ENCODE peak calls at places on chromosomes 11 and 22, in seven cellular contexts. One of them, this sample, is unnamed.

GRCh38 chr11:92651159-92651558 is 318.3 kb upstream of the MTNR1B start:
- DNase-seq in mucosa of descending colon: no peak
- DNase-seq in heart left ventricle: no peak
- DNase-seq in SJSA1: no peak
- DNase-seq in adipocyte: no peak
- DNase-seq in mesenchymal stem cell: no peak
- DNase-seq in CD4-positive, alpha-beta memory T cell: no peak
- DNase-seq in this sample: no peak

GRCh38 chr11:78551066-78551465 is 23.6 kb downstream of the NARS2 start:
- DNase-seq in mucosa of descending colon: no peak
- DNase-seq in heart left ventricle: no peak
- DNase-seq in SJSA1: no peak
- DNase-seq in adipocyte: no peak
- DNase-seq in mesenchymal stem cell: no peak
- DNase-seq in CD4-positive, alpha-beta memory T cell: no peak
- DNase-seq in this sample: peak; percentile 89

GRCh38 chr11:61815790-61816735 is 740 bp downstream of the FADS1 start:
- DNase-seq in mucosa of descending colon: peak; percentile 33
- DNase-seq in heart left ventricle: peak; percentile 87
- DNase-seq in SJSA1: peak; percentile 92
- DNase-seq in adipocyte: peak; percentile 74
- DNase-seq in mesenchymal stem cell: peak; percentile 80
- DNase-seq in CD4-positive, alpha-beta memory T cell: peak; percentile 58
- DNase-seq in this sample: peak; percentile 81

GRCh38 chr11:61963016-61963281 is 4.5 kb downstream of the FTH1 start:
- DNase-seq in mucosa of descending colon: no peak
- DNase-seq in heart left ventricle: no peak
- DNase-seq in SJSA1: no peak
- DNase-seq in adipocyte: no peak
- DNase-seq in mesenchymal stem cell: peak; percentile 67
- DNase-seq in CD4-positive, alpha-beta memory T cell: peak; percentile 65
- DNase-seq in this sample: peak; percentile 86

GRCh38 chr11:2383823-2384722 is 7.0 kb downstream of the CD81 start:
- DNase-seq in mucosa of descending colon: peak; percentile 59
- DNase-seq in heart left ventricle: no peak
- DNase-seq in SJSA1: no peak
- DNase-seq in adipocyte: peak; percentile 16
- DNase-seq in mesenchymal stem cell: no peak
- DNase-seq in CD4-positive, alpha-beta memory T cell: no peak
- DNase-seq in this sample: no peak

GRCh38 chr11:30568933-30569332 is 17.2 kb downstream of the MPPED2 start:
- DNase-seq in mucosa of descending colon: no peak
- DNase-seq in heart left ventricle: no peak
- DNase-seq in SJSA1: no peak
- DNase-seq in adipocyte: no peak
- DNase-seq in mesenchymal stem cell: no peak
- DNase-seq in CD4-positive, alpha-beta memory T cell: no peak
- DNase-seq in this sample: no peak

GRCh38 chr22:19875061-19875530 is 20.4 kb upstream of the GNB1L start:
- DNase-seq in mucosa of descending colon: no peak
- DNase-seq in heart left ventricle: no peak
- DNase-seq in SJSA1: no peak
- DNase-seq in adipocyte: no peak
- DNase-seq in mesenchymal stem cell: no peak
- DNase-seq in CD4-positive, alpha-beta memory T cell: no peak
- DNase-seq in this sample: no peak

GRCh38 chr22:22616636-22617035 is 27.8 kb upstream of the GGTLC2 start:
- DNase-seq in mucosa of descending colon: no peak
- DNase-seq in heart left ventricle: no peak
- DNase-seq in SJSA1: no peak
- DNase-seq in adipocyte: no peak
- DNase-seq in mesenchymal stem cell: no peak
- DNase-seq in CD4-positive, alpha-beta memory T cell: peak; percentile 3
- DNase-seq in this sample: peak; percentile 5

GRCh38 chr11:23723861-23724260 is 773.0 kb upstream of the LUZP2 start:
- DNase-seq in mucosa of descending colon: no peak
- DNase-seq in heart left ventricle: no peak
- DNase-seq in SJSA1: no peak
- DNase-seq in adipocyte: no peak
- DNase-seq in mesenchymal stem cell: no peak
- DNase-seq in CD4-positive, alpha-beta memory T cell: no peak
- DNase-seq in this sample: no peak

GRCh38 chr11:118295834-118296454 is 8.6 kb upstream of the CD3E start:
- DNase-seq in mucosa of descending colon: peak; percentile 76
- DNase-seq in heart left ventricle: no peak
- DNase-seq in SJSA1: no peak
- DNase-seq in adipocyte: peak; percentile 15
- DNase-seq in mesenchymal stem cell: peak; percentile 16
- DNase-seq in CD4-positive, alpha-beta memory T cell: peak; percentile 46
- DNase-seq in this sample: peak; percentile 37

GRCh38 chr11:102111011-102111786 is 952 bp downstream of the YAP1 start:
- DNase-seq in mucosa of descending colon: peak; percentile 73
- DNase-seq in heart left ventricle: peak; percentile 81
- DNase-seq in SJSA1: peak; percentile 75
- DNase-seq in adipocyte: peak; percentile 95
- DNase-seq in mesenchymal stem cell: peak; percentile 88
- DNase-seq in CD4-positive, alpha-beta memory T cell: peak; percentile 24
- DNase-seq in this sample: peak; percentile 65

DNA sequence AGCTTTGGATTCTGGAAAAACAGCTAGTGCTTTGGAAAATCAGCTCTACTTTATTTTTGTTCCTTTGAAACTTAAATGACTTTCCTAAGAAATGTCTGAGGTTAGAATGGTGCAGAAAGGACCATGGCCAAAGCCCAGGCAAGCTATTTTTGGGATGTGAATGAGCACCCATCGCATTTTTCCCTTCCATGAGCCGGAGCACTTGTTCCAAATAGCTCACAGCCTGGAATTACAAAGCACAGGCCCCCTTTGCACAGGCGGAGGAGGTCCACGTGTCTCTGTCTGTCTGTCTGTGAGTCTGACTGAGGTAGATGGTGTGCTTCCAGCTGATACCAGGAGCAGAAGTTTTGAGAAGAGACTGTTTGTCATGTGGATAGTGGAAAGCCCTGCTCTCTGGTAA is 50.7 kb downstream of the MICAL2 start:
- DNase-seq in mucosa of descending colon: no peak
- DNase-seq in heart left ventricle: peak; percentile 63
- DNase-seq in SJSA1: no peak
- DNase-seq in adipocyte: no peak
- DNase-seq in mesenchymal stem cell: no peak
- DNase-seq in CD4-positive, alpha-beta memory T cell: no peak
- DNase-seq in this sample: no peak
- H3K4me1 ChIP-seq in mucosa of descending colon: peaks cover 73% of the 10 kb centered on the region
- H3K4me1 ChIP-seq in heart left ventricle: peaks cover 98% of the 10 kb centered on the region
- H3K4me1 ChIP-seq in SJSA1: peaks cover 92% of the 10 kb centered on the region
- H3K4me1 ChIP-seq in adipocyte: peaks cover 40% of the 10 kb centered on the region
- H3K4me1 ChIP-seq in mesenchymal stem cell: peaks cover 53% of the 10 kb centered on the region
- H3K4me1 ChIP-seq in CD4-positive, alpha-beta memory T cell: peaks cover 20% of the 10 kb centered on the region
- H3K4me1 ChIP-seq in this sample: peaks cover 23% of the 10 kb centered on the region

DNA sequence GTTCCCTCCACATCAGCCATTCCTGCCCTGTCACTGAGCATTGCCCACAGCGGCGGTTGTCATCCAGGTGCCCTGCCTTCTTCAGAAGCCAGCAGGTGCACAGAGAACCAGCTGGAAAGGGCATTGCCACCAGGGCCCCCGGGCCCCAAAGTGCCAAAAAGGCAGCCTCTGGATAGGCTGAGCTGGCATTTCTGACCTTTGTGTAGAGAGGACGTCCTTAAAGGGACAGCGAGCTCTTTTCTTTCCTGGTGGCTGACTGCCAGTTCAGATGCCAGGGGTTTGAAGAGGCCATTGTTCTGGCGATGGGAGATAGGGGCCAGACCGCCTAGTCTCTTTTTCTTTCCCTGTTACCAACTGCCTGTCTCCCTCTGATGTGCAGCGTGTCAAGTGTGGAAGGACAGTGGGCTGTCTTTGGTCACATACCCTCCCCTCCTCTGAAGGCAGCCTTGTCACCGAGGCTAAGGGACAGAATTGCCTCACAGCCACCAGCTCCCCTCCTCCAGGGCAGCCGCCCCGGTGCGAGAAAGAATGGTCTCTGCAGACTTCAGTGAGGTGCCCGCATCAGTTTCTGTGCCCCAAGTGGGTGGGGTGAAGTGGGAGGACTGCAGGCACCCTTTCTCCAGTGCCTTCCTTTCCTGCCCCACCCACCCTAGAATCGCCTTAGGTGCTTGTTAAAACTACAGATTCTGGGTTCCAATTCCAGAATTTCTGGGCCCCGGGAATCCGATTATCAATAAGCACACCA is 109.6 kb downstream of the SCN3B start:
- DNase-seq in mucosa of descending colon: no peak
- DNase-seq in heart left ventricle: peak; percentile 58
- DNase-seq in SJSA1: peak; percentile 42
- DNase-seq in adipocyte: no peak
- DNase-seq in mesenchymal stem cell: no peak
- DNase-seq in CD4-positive, alpha-beta memory T cell: no peak
- DNase-seq in this sample: no peak
- H3K4me1 ChIP-seq in mucosa of descending colon: no peaks in the 10 kb centered on the region
- H3K4me1 ChIP-seq in heart left ventricle: peaks cover 26% of the 10 kb centered on the region
- H3K4me1 ChIP-seq in SJSA1: peaks cover 58% of the 10 kb centered on the region
- H3K4me1 ChIP-seq in adipocyte: peaks cover 37% of the 10 kb centered on the region
- H3K4me1 ChIP-seq in mesenchymal stem cell: peaks cover 9% of the 10 kb centered on the region
- H3K4me1 ChIP-seq in CD4-positive, alpha-beta memory T cell: no peaks in the 10 kb centered on the region
- H3K4me1 ChIP-seq in this sample: no peaks in the 10 kb centered on the region

GRCh38 chr22:35918466-35918865 is 110.2 kb downstream of the RBFOX2 start:
- DNase-seq in mucosa of descending colon: no peak
- DNase-seq in heart left ventricle: no peak
- DNase-seq in SJSA1: no peak
- DNase-seq in adipocyte: no peak
- DNase-seq in mesenchymal stem cell: no peak
- DNase-seq in CD4-positive, alpha-beta memory T cell: no peak
- DNase-seq in this sample: no peak

GRCh38 chr22:35919002-35919542 is 109.6 kb downstream of the RBFOX2 start:
- DNase-seq in mucosa of descending colon: no peak
- DNase-seq in heart left ventricle: no peak
- DNase-seq in SJSA1: no peak
- DNase-seq in adipocyte: no peak
- DNase-seq in mesenchymal stem cell: no peak
- DNase-seq in CD4-positive, alpha-beta memory T cell: no peak
- DNase-seq in this sample: no peak

GRCh38 chr22:35915477-35916013 is 113.1 kb downstream of the RBFOX2 start:
- DNase-seq in mucosa of descending colon: no peak
- DNase-seq in heart left ventricle: no peak
- DNase-seq in SJSA1: no peak
- DNase-seq in adipocyte: peak; percentile 47
- DNase-seq in mesenchymal stem cell: peak; percentile 55
- DNase-seq in CD4-positive, alpha-beta memory T cell: no peak
- DNase-seq in this sample: no peak

GRCh38 chr22:35914665-35915476 is 113.8 kb downstream of the RBFOX2 start:
- DNase-seq in mucosa of descending colon: peak; percentile 82
- DNase-seq in heart left ventricle: peak; percentile 75
- DNase-seq in SJSA1: peak; percentile 78
- DNase-seq in adipocyte: peak; percentile 96
- DNase-seq in mesenchymal stem cell: peak; percentile 95
- DNase-seq in CD4-positive, alpha-beta memory T cell: no peak
- DNase-seq in this sample: peak; percentile 62

GRCh38 chr22:35917651-35918050 is 111.0 kb downstream of the RBFOX2 start:
- DNase-seq in mucosa of descending colon: no peak
- DNase-seq in heart left ventricle: no peak
- DNase-seq in SJSA1: no peak
- DNase-seq in adipocyte: no peak
- DNase-seq in mesenchymal stem cell: no peak
- DNase-seq in CD4-positive, alpha-beta memory T cell: no peak
- DNase-seq in this sample: no peak
- H3K4me1 ChIP-seq in mucosa of descending colon: peaks cover 15% of the 10 kb centered on the region
- H3K4me1 ChIP-seq in heart left ventricle: peaks cover 94% of the 10 kb centered on the region
- H3K4me1 ChIP-seq in SJSA1: peaks cover 37% of the 10 kb centered on the region
- H3K4me1 ChIP-seq in adipocyte: peaks cover 64% of the 10 kb centered on the region
- H3K4me1 ChIP-seq in mesenchymal stem cell: peaks cover 2% of the 10 kb centered on the region
- H3K4me1 ChIP-seq in CD4-positive, alpha-beta memory T cell: no peaks in the 10 kb centered on the region
- H3K4me1 ChIP-seq in this sample: peaks cover 13% of the 10 kb centered on the region

GRCh38 chr11:123454060-123454651 is 24.1 kb downstream of the GRAMD1B start:
- DNase-seq in mucosa of descending colon: no peak
- DNase-seq in heart left ventricle: no peak
- DNase-seq in SJSA1: no peak
- DNase-seq in adipocyte: peak; percentile 59
- DNase-seq in mesenchymal stem cell: peak; percentile 78
- DNase-seq in CD4-positive, alpha-beta memory T cell: peak; percentile 51
- DNase-seq in this sample: peak; percentile 92

GRCh38 chr11:123452799-123453198 is 22.7 kb downstream of the GRAMD1B start:
- DNase-seq in mucosa of descending colon: no peak
- DNase-seq in heart left ventricle: no peak
- DNase-seq in SJSA1: no peak
- DNase-seq in adipocyte: no peak
- DNase-seq in mesenchymal stem cell: no peak
- DNase-seq in CD4-positive, alpha-beta memory T cell: no peak
- DNase-seq in this sample: no peak

GRCh38 chr11:123451183-123451907 is 21.3 kb downstream of the GRAMD1B start:
- DNase-seq in mucosa of descending colon: no peak
- DNase-seq in heart left ventricle: no peak
- DNase-seq in SJSA1: no peak
- DNase-seq in adipocyte: no peak
- DNase-seq in mesenchymal stem cell: no peak
- DNase-seq in CD4-positive, alpha-beta memory T cell: no peak
- DNase-seq in this sample: no peak

GRCh38 chr11:123457187-123457770 is 27.2 kb downstream of the GRAMD1B start:
- DNase-seq in mucosa of descending colon: peak; percentile 29
- DNase-seq in heart left ventricle: peak; percentile 43
- DNase-seq in SJSA1: no peak
- DNase-seq in adipocyte: no peak
- DNase-seq in mesenchymal stem cell: peak; percentile 49
- DNase-seq in CD4-positive, alpha-beta memory T cell: peak; percentile 31
- DNase-seq in this sample: peak; percentile 66

DNA sequence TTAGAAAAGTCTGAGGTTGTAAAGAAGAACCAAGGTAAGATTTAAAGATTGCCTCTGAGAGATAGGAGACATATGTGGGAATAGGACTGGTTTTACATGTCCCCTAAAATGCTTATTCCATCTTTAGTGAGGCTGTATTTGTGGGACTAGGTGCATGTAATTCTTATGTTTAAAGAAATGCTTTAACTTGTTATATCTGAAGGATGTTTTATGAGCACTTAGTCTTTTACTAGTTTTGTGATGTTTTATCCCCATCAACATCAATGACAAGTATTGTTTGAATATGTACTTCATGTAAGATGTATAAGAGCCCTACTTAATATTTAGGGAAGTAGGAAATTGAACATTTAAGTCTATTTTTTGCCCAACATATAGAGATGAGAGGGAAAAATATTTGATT is 24.7 kb downstream of the GRAMD1B start:
- DNase-seq in mucosa of descending colon: no peak
- DNase-seq in heart left ventricle: no peak
- DNase-seq in SJSA1: no peak
- DNase-seq in adipocyte: no peak
- DNase-seq in mesenchymal stem cell: no peak
- DNase-seq in CD4-positive, alpha-beta memory T cell: no peak
- DNase-seq in this sample: no peak
- H3K4me1 ChIP-seq in mucosa of descending colon: no peaks in the 10 kb centered on the region
- H3K4me1 ChIP-seq in heart left ventricle: peaks cover 38% of the 10 kb centered on the region
- H3K4me1 ChIP-seq in SJSA1: no peaks in the 10 kb centered on the region
- H3K4me1 ChIP-seq in adipocyte: peaks cover 16% of the 10 kb centered on the region
- H3K4me1 ChIP-seq in mesenchymal stem cell: peaks cover 4% of the 10 kb centered on the region
- H3K4me1 ChIP-seq in CD4-positive, alpha-beta memory T cell: peaks cover 46% of the 10 kb centered on the region
- H3K4me1 ChIP-seq in this sample: peaks cover 15% of the 10 kb centered on the region